ENCODE peak calls at places on chromosome 13, in ten cellular contexts. P, J, D, N, V, U, I, W, B and H are unnamed samples.

GRCh38 chr13:59680429-59681024 is 483.2 kb downstream of the DIAPH3 start:
- DNase-seq in B (no peak), V (no peak), I (no peak), J (no peak), P (no peak), D (no peak), W (no peak), N (no peak), U (no peak), H (no peak)

GRCh38 chr13:99931462-99931861 is 40.1 kb downstream of the ZIC5 start:
- DNase-seq in V (no peak), P (no peak), I (no peak), D (no peak), J (no peak), N (no peak), B (no peak), U (no peak), W (no peak), H (no peak)

GRCh38 chr13:57629391-57629804 is 2.1 kb upstream of the PCDH17 start:
- DNase-seq in W (no peak), D (no peak), N (no peak), B (no peak), V (no peak), J (peak), I (no peak), P (peak), U (peak), H (peak)

GRCh38 chr13:93625536-93625935 is 398.9 kb downstream of the GPC6 start:
- DNase-seq in W (no peak), N (no peak), I (no peak), J (no peak), U (no peak), P (no peak), V (no peak), B (no peak), D (no peak), H (no peak)

GRCh38 chr13:98664047-98664446 is 87.1 kb upstream of the STK24 start:
- DNase-seq in W (no peak), D (no peak), P (no peak), U (no peak), N (no peak), B (no peak), I (peak), V (peak), J (no peak), H (no peak)

GRCh38 chr13:29888306-29888705 is 37.9 kb upstream of the UBL3 start:
- DNase-seq in B (no peak), J (no peak), N (no peak), U (no peak), I (no peak), P (no peak), V (no peak), W (no peak), D (no peak), H (no peak)

GRCh38 chr13:94345374-94346195 is 133.9 kb downstream of the DCT start:
- DNase-seq in W (no peak), I (no peak), U (no peak), B (no peak), D (no peak), N (no peak), P (no peak), J (no peak), V (no peak), H (no peak)

GRCh38 chr13:35785563-35786327 is 309.3 kb upstream of the MAB21L1 start:
- DNase-seq in U (no peak), N (no peak), D (peak), J (no peak), V (no peak), W (no peak), I (no peak), B (no peak), P (no peak), H (no peak)

GRCh38 chr13:30340367-30341184 is 33.2 kb upstream of the KATNAL1 start:
- DNase-seq in B (no peak), N (peak), P (peak), W (peak), D (no peak), V (no peak), J (peak), I (peak), U (no peak), H (no peak)

GRCh38 chr13:20608438-20609020 is 41.6 kb downstream of the IFT88 start:
- DNase-seq in D (no peak), W (no peak), B (no peak), U (no peak), V (no peak), N (no peak), J (no peak), P (no peak), I (no peak), H (no peak)

GRCh38 chr13:98524391-98524790 is 52.5 kb downstream of the STK24 start:
- DNase-seq in D (no peak), P (no peak), V (no peak), W (no peak), U (no peak), N (no peak), I (no peak), J (no peak), B (no peak), H (no peak)

GRCh38 chr13:46586766-46587509 is 34.0 kb downstream of the LRCH1 start:
- DNase-seq in N (no peak), W (no peak), J (no peak), B (no peak), U (no peak), V (no peak), D (no peak), P (no peak), I (no peak), H (no peak)

GRCh38 chr13:21231426-21231945 is 55.0 kb downstream of the MRPL57 start:
- DNase-seq in W (no peak), J (no peak), V (no peak), P (no peak), D (no peak), N (no peak), I (no peak), B (no peak), U (no peak), H (no peak)

GRCh38 chr13:41443969-41444368 is 13.4 kb upstream of the RGCC start:
- DNase-seq in J (no peak), U (no peak), B (no peak), P (no peak), V (no peak), I (no peak), D (no peak), N (no peak), W (no peak), H (no peak)

GRCh38 chr13:52830946-52831345 is 17.5 kb downstream of the PCDH8 start:
- DNase-seq in I (no peak), N (no peak), D (no peak), J (no peak), B (no peak), W (no peak), V (no peak), P (no peak), U (no peak), H (no peak)

GRCh38 chr13:94483970-94484369 is 4.5 kb upstream of the DCT start:
- DNase-seq in J (peak), D (no peak), P (no peak), V (no peak), U (no peak), I (no peak), N (no peak), B (no peak), W (no peak), H (no peak)

GRCh38 chr13:30234763-30235162 is 72.6 kb downstream of the KATNAL1 start:
- DNase-seq in D (no peak), W (no peak), V (no peak), B (no peak), P (no peak), N (no peak), I (no peak), U (no peak), J (no peak), H (no peak)

GRCh38 chr13:46982856-46983582 is 86.2 kb upstream of the HTR2A start:
- DNase-seq in D (no peak), I (no peak), V (no peak), J (no peak), B (no peak), W (no peak), N (no peak), P (no peak), U (no peak), H (no peak)

GRCh38 chr13:50140153-50140552 is 124.9 kb downstream of the KCNRG start:
- DNase-seq in W (no peak), I (no peak), D (no peak), U (no peak), P (no peak), J (no peak), N (no peak), B (no peak), V (no peak), H (no peak)

GRCh38 chr13:20191902-20192469 is 752 bp downstream of the GJB2 start:
- DNase-seq in J (peak), W (no peak), N (no peak), P (no peak), D (no peak), V (peak), U (no peak), I (no peak), B (peak), H (peak)

GRCh38 chr13:107365466-107366215 is 797.7 kb upstream of the ARGLU1 start:
- DNase-seq in B (no peak), D (no peak), P (no peak), N (no peak), I (no peak), V (no peak), U (no peak), W (no peak), J (no peak), H (no peak)

GRCh38 chr13:43303040-43303729 is 279.8 kb downstream of the DNAJC15 start:
- DNase-seq in D (peak), N (peak), I (no peak), J (peak), V (peak), U (no peak), W (no peak), P (peak), B (peak), H (peak)

GRCh38 chr13:30895773-30896172 is 10.3 kb upstream of the MEDAG start:
- DNase-seq in J (peak), V (no peak), U (no peak), B (no peak), I (peak), P (peak), D (no peak), N (peak), W (peak), H (no peak)

GRCh38 chr13:66200555-66200954 is 1029.6 kb downstream of the PCDH9 start:
- DNase-seq in B (no peak), W (no peak), P (no peak), I (no peak), N (no peak), U (no peak), J (no peak), V (no peak), D (no peak), H (no peak)

GRCh38 chr13:29550589-29550988 is 44.9 kb downstream of the SLC7A1 start:
- DNase-seq in I (no peak), J (no peak), V (no peak), N (no peak), W (no peak), P (no peak), D (no peak), U (no peak), B (no peak), H (no peak)

GRCh38 chr13:59746291-59746962 is 417.3 kb downstream of the DIAPH3 start:
- DNase-seq in P (no peak), V (no peak), J (no peak), D (no peak), W (no peak), U (no peak), N (no peak), I (no peak), B (no peak), H (no peak)

GRCh38 chr13:33445024-33445423 is 159.5 kb upstream of the STARD13 start:
- DNase-seq in D (no peak), I (no peak), P (no peak), B (no peak), J (no peak), V (no peak), W (peak), U (no peak), N (no peak), H (no peak)

GRCh38 chr13:55244991-55245644 is 1895.6 kb upstream of the PRR20A start:
- DNase-seq in B (peak), N (no peak), I (no peak), J (peak), U (no peak), P (no peak), D (no peak), V (no peak), W (no peak), H (peak)

DNA sequence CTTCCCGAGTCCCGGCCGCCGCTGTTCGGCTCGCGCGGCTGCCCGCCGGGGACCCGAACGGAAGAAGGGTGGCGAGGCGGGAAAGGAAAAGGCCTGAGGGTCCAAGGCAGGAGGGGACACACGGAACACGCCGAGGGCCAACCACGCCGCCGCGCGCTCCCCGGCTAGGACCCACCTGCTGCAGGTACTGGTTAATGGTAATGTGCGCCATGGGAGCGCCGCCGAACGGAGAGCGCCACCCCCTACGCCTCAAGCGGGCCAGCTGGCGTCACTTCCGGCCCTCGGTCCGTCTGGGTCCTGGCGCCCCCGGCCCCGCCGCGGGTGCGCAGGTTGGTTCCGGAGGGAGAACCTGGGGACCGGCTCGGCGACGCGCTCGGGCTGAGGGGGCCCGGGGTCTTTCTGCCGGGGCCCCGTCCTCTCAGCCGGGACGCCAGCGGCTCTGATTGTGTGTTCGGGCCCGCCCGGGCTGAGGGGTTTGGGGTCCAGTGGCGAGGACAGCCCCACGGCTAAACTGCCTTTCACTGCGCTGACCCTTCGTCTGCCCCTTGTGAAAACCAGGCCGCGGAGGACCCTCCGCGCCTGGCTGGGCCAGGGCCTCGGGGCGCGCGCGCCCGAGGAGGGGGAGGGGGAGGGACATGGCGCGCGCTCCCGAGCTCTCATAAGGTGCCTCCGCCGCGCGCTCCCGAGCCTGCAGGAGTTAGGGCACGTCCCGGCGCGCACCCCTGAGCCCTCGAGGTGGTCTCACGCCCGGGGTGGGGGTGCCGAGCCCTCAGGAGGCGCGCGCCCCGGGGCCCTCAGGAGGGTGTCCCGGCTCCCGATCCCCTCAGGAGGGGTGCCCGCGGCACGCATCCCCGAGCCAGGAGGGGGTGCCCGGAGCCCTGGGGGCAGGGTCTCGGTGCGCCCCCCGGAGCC is at the start of gene PCID2:
- DNase-seq in N (peak), V (peak), D (peak), U (peak), I (peak), J (peak), W (peak), B (peak), P (peak), H (peak)
- TF ChIP-seq CTCF in N (no peak), V (no peak), D (peak), U (no peak), I (no peak), J (no peak), W (no peak), B (no peak), P (no peak), H (no peak)

GRCh38 chr13:36992362-36992761 is 6.8 kb downstream of the ALG5 start:
- DNase-seq in P (no peak), J (no peak), V (no peak), U (no peak), W (no peak), D (no peak), N (no peak), I (no peak), B (no peak), H (no peak)
- TF ChIP-seq CTCF in P (no peak), J (no peak), V (no peak), U (no peak), W (no peak), D (no peak), N (no peak), I (no peak), B (no peak), H (no peak)

DNA sequence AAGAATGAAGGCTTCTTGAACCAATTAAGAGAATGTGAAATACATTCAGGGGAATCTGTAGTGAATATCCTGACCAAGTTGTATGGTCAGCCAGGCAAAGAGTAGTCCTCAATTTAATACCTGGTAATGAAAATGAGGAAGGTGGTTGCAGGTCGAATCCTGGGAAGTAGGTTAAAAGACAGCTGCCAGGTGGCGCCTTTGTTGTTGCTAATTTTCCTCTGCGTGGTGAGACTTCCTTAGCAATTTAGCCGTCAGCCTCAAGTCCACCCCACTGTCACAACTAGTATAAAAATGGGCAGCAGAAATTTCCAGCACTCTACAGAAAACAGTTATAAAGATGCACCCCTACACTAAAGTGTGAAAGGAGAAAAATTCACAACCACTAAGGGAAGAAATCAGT is 235.7 kb downstream of the NHLRC3 start:
- DNase-seq in I (no peak), W (no peak), V (peak), J (peak), N (no peak), B (peak), U (no peak), P (no peak), D (peak), H (no peak)
- TF ChIP-seq CTCF in I (no peak), W (no peak), V (no peak), J (no peak), N (peak), B (no peak), U (no peak), P (no peak), D (no peak), H (no peak)

DNA sequence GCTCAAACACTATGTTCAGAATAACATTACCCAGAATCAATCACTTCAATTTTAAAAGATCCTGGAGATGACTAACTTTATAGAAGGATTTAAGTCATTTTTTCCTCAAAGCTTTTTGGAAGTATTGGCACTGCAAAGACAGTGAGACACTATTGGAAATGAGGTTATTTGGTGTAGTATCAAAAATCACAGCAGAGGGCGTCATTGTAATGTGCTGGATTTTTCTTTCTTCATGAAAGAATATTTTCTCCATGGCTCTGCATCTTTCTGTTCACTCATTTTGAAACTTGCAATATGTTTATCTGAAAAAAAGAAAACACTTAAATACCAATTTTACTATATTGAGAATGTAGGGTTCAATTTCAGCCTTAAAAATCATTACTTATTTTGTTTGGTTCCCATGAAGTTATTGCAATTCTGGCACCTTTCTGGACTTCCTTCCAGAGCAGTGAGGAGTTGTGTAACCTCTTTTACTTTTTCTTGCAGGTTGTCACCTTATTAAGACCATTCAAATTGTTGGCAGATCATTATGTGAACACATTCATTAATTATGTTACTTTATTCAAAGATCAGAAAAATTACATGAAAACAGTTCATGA is 3.7 kb upstream of the CSNK1A1L start:
- DNase-seq in N (no peak), D (no peak), I (peak), J (no peak), B (no peak), U (no peak), P (no peak), W (no peak), V (peak), H (no peak)
- TF ChIP-seq CTCF in N (peak), D (peak), I (no peak), J (peak), B (peak), U (peak), P (peak), W (peak), V (peak), H (peak)

DNA sequence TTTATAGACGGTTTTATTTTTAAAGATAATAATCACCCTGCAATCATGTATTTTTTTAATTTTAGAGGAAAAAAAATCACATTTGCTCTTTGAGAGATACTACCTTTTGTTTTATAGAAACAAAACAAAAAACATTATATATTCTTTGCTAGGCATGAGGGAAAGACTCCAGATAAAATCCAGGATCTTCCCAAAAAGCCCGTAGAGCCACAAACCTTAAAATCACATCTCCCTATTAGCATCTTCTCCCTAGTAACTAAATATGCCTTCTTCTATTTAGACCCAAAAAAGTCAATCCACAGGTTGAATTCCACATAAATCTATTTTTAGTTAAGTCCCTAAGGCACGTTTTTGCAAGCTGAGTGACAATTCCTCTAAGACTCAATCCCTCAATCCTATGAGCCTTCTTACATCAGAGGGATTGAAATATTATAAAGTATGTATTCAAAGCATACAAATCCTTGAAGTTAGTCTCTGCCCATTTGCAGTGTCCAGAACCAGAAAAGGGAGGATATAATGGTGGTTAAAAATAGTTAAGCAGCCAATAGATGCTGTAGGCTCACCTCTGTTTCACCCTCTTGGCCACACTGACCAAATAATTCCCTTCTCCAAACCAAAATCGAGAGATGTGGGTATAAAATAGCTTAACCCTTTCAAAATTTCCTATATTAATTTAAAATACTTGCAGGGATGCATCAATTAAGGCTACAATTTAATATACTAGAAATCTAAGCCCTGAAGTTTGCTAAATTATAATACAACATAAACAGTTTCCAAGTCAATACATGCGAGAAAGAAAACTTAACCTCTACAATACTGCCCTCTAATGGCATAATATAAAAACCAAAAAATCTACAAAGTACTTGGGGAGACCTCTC is 64.0 kb downstream of the SERP2 start:
- DNase-seq in N (no peak), J (no peak), U (no peak), D (no peak), I (no peak), W (peak), V (no peak), P (no peak), B (no peak), H (no peak)
- TF ChIP-seq CTCF in N (peak), J (peak), U (peak), D (peak), I (no peak), W (peak), V (no peak), P (peak), B (peak), H (peak)